ENCODE peak calls at places on chromosomes 2 and 18, in eight cellular contexts. G, X, E, B, Q, N, S and C are unnamed samples.

GRCh38 chr18:39463986-39464385 is 1898.4 kb upstream of the CELF4 start:
- DNase-seq in G (no peak), X (no peak), E (no peak), B (no peak), Q (no peak), N (no peak), S (no peak), C (no peak)

GRCh38 chr18:67400502-67401117 is 115.9 kb downstream of the DSEL start:
- DNase-seq in G (no peak), X (no peak), E (no peak), B (no peak), Q (peak; percentile 53), N (no peak), S (no peak), C (no peak)

GRCh38 chr2:121033597-121033996 is 251.4 kb downstream of the TFCP2L1 start:
- DNase-seq in G (no peak), X (no peak), E (no peak), B (no peak), Q (no peak), N (peak; percentile 29), S (no peak), C (no peak)

GRCh38 chr2:152409691-152410597 is 75.0 kb downstream of the FMNL2 start:
- DNase-seq in G (no peak), X (no peak), E (no peak), B (no peak), Q (no peak), N (no peak), S (no peak), C (no peak)

GRCh38 chr2:134304726-134305509 is 51.0 kb downstream of the MGAT5 start:
- DNase-seq in G (no peak), X (no peak), E (no peak), B (no peak), Q (no peak), N (no peak), S (no peak), C (no peak)

GRCh38 chr2:166573393-166573792 is 79.3 kb upstream of the SCN7A start:
- DNase-seq in G (no peak), X (no peak), E (no peak), B (no peak), Q (peak; percentile 51), N (peak; percentile 75), S (no peak), C (no peak)

GRCh38 chr2:170324640-170325046 is 146.7 kb downstream of the MYO3B start:
- DNase-seq in G (no peak), X (peak; percentile 21), E (peak; percentile 18), B (peak; percentile 59), Q (no peak), N (peak; percentile 97), S (no peak), C (no peak)

GRCh38 chr2:177398290-177398683 is 5.7 kb downstream of the AGPS start:
- DNase-seq in G (no peak), X (no peak), E (no peak), B (no peak), Q (no peak), N (no peak), S (no peak), C (no peak)

GRCh38 chr2:178109813-178110212 is 2.4 kb upstream of the RBM45 start:
- DNase-seq in G (no peak), X (no peak), E (peak; percentile 55), B (peak; percentile 32), Q (peak; percentile 26), N (no peak), S (no peak), C (no peak)

GRCh38 chr18:56307354-56307753 is 331.0 kb downstream of the TXNL1 start:
- DNase-seq in G (no peak), X (no peak), E (no peak), B (no peak), Q (no peak), N (no peak), S (no peak), C (no peak)

GRCh38 chr2:82939211-82939610 is 1519.9 kb downstream of the SUCLG1 start:
- DNase-seq in G (no peak), X (no peak), E (no peak), B (no peak), Q (no peak), N (no peak), S (no peak), C (no peak)

GRCh38 chr2:202265467-202266277 is at the start of gene NOP58:
- DNase-seq in G (peak; percentile 90), X (peak; percentile 85), E (peak; percentile 69), B (peak; percentile 97), Q (peak; percentile 91), N (peak; percentile 97), S (peak; percentile 80), C (peak; percentile 86)

GRCh38 chr2:203682688-203683130 is 23.7 kb upstream of the CD28 start:
- DNase-seq in G (peak; percentile 50), X (no peak), E (no peak), B (no peak), Q (peak; percentile 78), N (no peak), S (no peak), C (peak; percentile 41)

GRCh38 chr2:145012214-145012670 is 492.3 kb upstream of the ZEB2 start:
- DNase-seq in G (peak; percentile 50), X (no peak), E (no peak), B (no peak), Q (no peak), N (no peak), S (no peak), C (no peak)

GRCh38 chr2:6800553-6800952 is 65.2 kb downstream of the CMPK2 start:
- DNase-seq in G (no peak), X (no peak), E (no peak), B (no peak), Q (no peak), N (no peak), S (no peak), C (no peak)

GRCh38 chr2:98578231-98578630 is 30.1 kb downstream of the COA5 start:
- DNase-seq in G (no peak), X (no peak), E (no peak), B (no peak), Q (no peak), N (peak; percentile 38), S (no peak), C (no peak)

GRCh38 chr2:230916218-230916617 is 8.8 kb downstream of the GPR55 start:
- DNase-seq in G (no peak), X (no peak), E (no peak), B (no peak), Q (no peak), N (peak; percentile 19), S (no peak), C (no peak)

GRCh38 chr2:65746919-65747678 is 314.7 kb upstream of the SPRED2 start:
- DNase-seq in G (no peak), X (no peak), E (no peak), B (no peak), Q (no peak), N (peak; percentile 73), S (no peak), C (no peak)

GRCh38 chr2:75729861-75730260 is 19.1 kb upstream of the GCFC2 start:
- DNase-seq in G (no peak), X (no peak), E (no peak), B (peak; percentile 31), Q (no peak), N (no peak), S (no peak), C (no peak)

GRCh38 chr18:6785001-6785400 is 55.5 kb downstream of the ARHGAP28 start:
- DNase-seq in G (no peak), X (no peak), E (no peak), B (no peak), Q (peak; percentile 37), N (no peak), S (no peak), C (no peak)

GRCh38 chr2:158973511-158973956 is 5.1 kb downstream of the TANC1 start:
- DNase-seq in G (no peak), X (no peak), E (no peak), B (peak; percentile 57), Q (peak; percentile 36), N (no peak), S (no peak), C (no peak)

GRCh38 chr2:196336715-196337617 is 165.6 kb upstream of the STK17B start:
- DNase-seq in G (no peak), X (peak; percentile 9), E (peak; percentile 31), B (peak; percentile 41), Q (no peak), N (no peak), S (no peak), C (peak; percentile 12)

GRCh38 chr2:237627463-237628321 is at the start of gene LRRFIP1:
- DNase-seq in G (peak; percentile 51), X (peak; percentile 19), E (peak; percentile 65), B (no peak), Q (no peak), N (peak; percentile 77), S (no peak), C (no peak)

GRCh38 chr18:50441518-50441917 is 66.7 kb downstream of the SKA1 start:
- DNase-seq in G (no peak), X (no peak), E (no peak), B (no peak), Q (peak; percentile 5), N (no peak), S (no peak), C (no peak)

GRCh38 chr18:5467666-5468065 is 76.1 kb downstream of the EPB41L3 start:
- DNase-seq in G (no peak), X (no peak), E (no peak), B (no peak), Q (no peak), N (no peak), S (no peak), C (no peak)

GRCh38 chr2:196712867-196713266 is 73.4 kb downstream of the CCDC150 start:
- DNase-seq in G (no peak), X (no peak), E (no peak), B (no peak), Q (no peak), N (no peak), S (no peak), C (no peak)